ENCODE peak calls at places on chromosomes 13 and 19, in six cellular contexts. B is IMR-90, G is endothelial cell of umbilical vein, A is A549, F is HepG2, H is H1. M is an unnamed sample.

GRCh38 chr19:2089001-2089711 is 7.0 kb downstream of the MOB3A start:
- DNase-seq in B (peak; percentile 36), G (peak; percentile 31), A (no peak), F (no peak), H (no peak), M (no peak)

GRCh38 chr13:31477961-31478360 is 261.4 kb upstream of the RXFP2 start:
- DNase-seq in B (peak; percentile 30), G (no peak), A (no peak), F (no peak), H (no peak), M (no peak)

GRCh38 chr13:45464141-45464686 is 525 bp upstream of the COG3 start:
- DNase-seq in B (no peak), G (no peak), A (no peak), F (no peak), H (no peak), M (no peak)

GRCh38 chr13:77872995-77873394 is 45.6 kb downstream of the EDNRB start:
- DNase-seq in B (peak; percentile 35), G (no peak), A (no peak), F (no peak), H (no peak), M (no peak)

GRCh38 chr13:73913043-73913740 is 221.0 kb downstream of the KLF12 start:
- DNase-seq in B (peak; percentile 59), G (peak; percentile 27), A (no peak), F (no peak), H (no peak), M (no peak)

GRCh38 chr13:69809152-69809551 is 298.5 kb upstream of the ATXN8OS start:
- DNase-seq in B (no peak), G (no peak), A (no peak), F (no peak), H (no peak), M (no peak)

GRCh38 chr19:57338798-57339378 is 12.2 kb upstream of the ZNF304 start:
- DNase-seq in B (peak; percentile 66), G (no peak), A (no peak), F (no peak), H (no peak), M (no peak)

GRCh38 chr13:72757792-72758535 is 23.7 kb downstream of the DIS3 start:
- DNase-seq in B (peak; percentile 11), G (no peak), A (no peak), F (no peak), H (no peak), M (no peak)

GRCh38 chr13:76696370-76696769 is 189.8 kb downstream of the KCTD12 start:
- DNase-seq in B (peak; percentile 51), G (no peak), A (no peak), F (peak; percentile 40), H (no peak), M (no peak)

GRCh38 chr13:28558567-28558966 is 63.6 kb upstream of the FLT1 start:
- DNase-seq in B (no peak), G (no peak), A (no peak), F (no peak), H (no peak), M (no peak)

GRCh38 chr19:15412832-15413231 is 6.0 kb downstream of the AKAP8L start:
- DNase-seq in B (no peak), G (no peak), A (no peak), F (no peak), H (no peak), M (no peak)

GRCh38 chr13:40533072-40533471 is 133.4 kb downstream of the FOXO1 start:
- DNase-seq in B (no peak), G (no peak), A (no peak), F (no peak), H (no peak), M (no peak)

GRCh38 chr19:5687360-5688198 is 2.5 kb upstream of the RPL36 start:
- DNase-seq in B (no peak), G (no peak), A (no peak), F (no peak), H (no peak), M (no peak)

GRCh38 chr13:113267642-113268405 is 29.2 kb upstream of the LAMP1 start:
- DNase-seq in B (no peak), G (no peak), A (no peak), F (no peak), H (no peak), M (no peak)

GRCh38 chr13:74006666-74007065 is 127.5 kb downstream of the KLF12 start:
- DNase-seq in B (no peak), G (no peak), A (no peak), F (no peak), H (no peak), M (no peak)

GRCh38 chr13:88887045-88887662 is 1216.0 kb downstream of the SLITRK5 start:
- DNase-seq in B (no peak), G (no peak), A (no peak), F (peak; percentile 27), H (no peak), M (no peak)

GRCh38 chr19:6611441-6611852 is 20.5 kb upstream of the CD70 start:
- DNase-seq in B (no peak), G (no peak), A (no peak), F (no peak), H (no peak), M (no peak)

GRCh38 chr19:3114018-3114726 is 20.0 kb downstream of the GNA11 start:
- DNase-seq in B (no peak), G (no peak), A (no peak), F (no peak), H (no peak), M (no peak)

GRCh38 chr13:38013676-38014075 is 144.1 kb upstream of the TRPC4 start:
- DNase-seq in B (no peak), G (peak; percentile 51), A (no peak), F (no peak), H (no peak), M (no peak)

DNA sequence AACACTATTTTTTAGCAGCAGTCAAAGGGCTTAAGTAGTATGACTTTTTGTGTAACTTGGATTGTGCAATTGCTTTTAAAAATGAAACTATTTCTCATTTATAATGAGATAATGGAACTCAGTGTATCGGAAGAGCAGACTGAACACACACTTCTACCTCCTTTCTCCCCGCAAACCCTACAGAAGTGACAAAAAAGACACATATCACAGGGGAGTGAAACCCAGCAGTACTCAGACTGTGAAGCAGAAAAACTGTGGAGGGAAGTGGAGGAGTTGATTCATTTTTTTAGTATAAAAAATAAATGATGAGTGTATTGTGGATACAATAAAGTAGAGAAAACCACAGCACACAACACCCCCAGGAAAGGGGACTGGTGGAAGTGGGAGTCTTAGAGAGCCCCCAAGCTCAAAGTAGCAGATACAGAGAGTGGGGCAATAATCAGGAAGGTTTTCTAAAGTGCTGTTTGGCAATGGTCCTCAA is 9.7 kb downstream of the LPAR6 start:
- DNase-seq in B (peak; percentile 18), G (no peak), A (no peak), F (no peak), H (no peak), M (no peak)
- TF ChIP-seq POLR2A in B (no peak), G (no peak), A (no peak), F (no peak), H (no peak), M (no peak)

GRCh38 chr19:10621966-10622365 is 3.4 kb upstream of the SLC44A2 start:
- DNase-seq in B (no peak), G (no peak), A (no peak), F (no peak), H (no peak), M (no peak)

GRCh38 chr19:10625003-10625761 is at the start of gene SLC44A2:
- DNase-seq in B (peak; percentile 35), G (peak; percentile 41), A (peak; percentile 46), F (no peak), H (no peak), M (peak; percentile 38)

GRCh38 chr19:10620786-10621185 is 4.6 kb upstream of the SLC44A2 start:
- DNase-seq in B (no peak), G (no peak), A (no peak), F (no peak), H (no peak), M (no peak)

GRCh38 chr19:10625762-10626138 is 397 bp downstream of the SLC44A2 start:
- DNase-seq in B (no peak), G (no peak), A (no peak), F (no peak), H (no peak), M (no peak)

GRCh38 chr19:10624585-10624984 is 768 bp upstream of the SLC44A2 start:
- DNase-seq in B (no peak), G (no peak), A (no peak), F (no peak), H (no peak), M (no peak)
- H3K4me2 ChIP-seq in B (peak overlapping the region; percentile 93), G (peak overlapping the region; percentile 88), A (peak overlapping the region; percentile 97), F (peak overlapping the region; percentile 91), H (peak overlapping the region; percentile 92), M (peak overlapping the region; percentile 91)

GRCh38 chr13:109395014-109395413 is 391.4 kb downstream of the IRS2 start:
- DNase-seq in B (no peak), G (no peak), A (no peak), F (no peak), H (no peak), M (no peak)
- TF ChIP-seq POLR2A in B (no peak), G (no peak), A (no peak), F (no peak), H (no peak), M (no peak)

GRCh38 chr13:39130298-39130697 is 92.0 kb downstream of the NHLRC3 start:
- DNase-seq in B (no peak), G (no peak), A (no peak), F (no peak), H (peak; percentile 23), M (no peak)
- H3K4me2 ChIP-seq in B (no peak overlapping the region), G (no peak overlapping the region), A (no peak overlapping the region), F (no peak overlapping the region), H (no peak overlapping the region), M (no peak overlapping the region)

GRCh38 chr13:20175406-20175794 is 14.5 kb upstream of the GJA3 start:
- DNase-seq in B (no peak), G (no peak), A (no peak), F (no peak), H (no peak), M (no peak)

GRCh38 chr13:20177049-20177831 is 15.5 kb downstream of the GJB2 start:
- DNase-seq in B (no peak), G (no peak), A (no peak), F (no peak), H (no peak), M (no peak)

GRCh38 chr13:20173121-20173746 is 12.4 kb upstream of the GJA3 start:
- DNase-seq in B (peak; percentile 34), G (no peak), A (no peak), F (no peak), H (no peak), M (no peak)

GRCh38 chr13:20175907-20176652 is 15.2 kb upstream of the GJA3 start:
- DNase-seq in B (no peak), G (no peak), A (no peak), F (no peak), H (no peak), M (no peak)

GRCh38 chr13:20174656-20175405 is 14.0 kb upstream of the GJA3 start:
- DNase-seq in B (peak; percentile 99), G (peak; percentile 73), A (peak; percentile 69), F (peak; percentile 26), H (peak; percentile 53), M (peak; percentile 90)
- TF ChIP-seq POLR2A in B (peak; percentile 70), G (no peak), A (no peak), F (no peak), H (no peak), M (no peak)

DNA sequence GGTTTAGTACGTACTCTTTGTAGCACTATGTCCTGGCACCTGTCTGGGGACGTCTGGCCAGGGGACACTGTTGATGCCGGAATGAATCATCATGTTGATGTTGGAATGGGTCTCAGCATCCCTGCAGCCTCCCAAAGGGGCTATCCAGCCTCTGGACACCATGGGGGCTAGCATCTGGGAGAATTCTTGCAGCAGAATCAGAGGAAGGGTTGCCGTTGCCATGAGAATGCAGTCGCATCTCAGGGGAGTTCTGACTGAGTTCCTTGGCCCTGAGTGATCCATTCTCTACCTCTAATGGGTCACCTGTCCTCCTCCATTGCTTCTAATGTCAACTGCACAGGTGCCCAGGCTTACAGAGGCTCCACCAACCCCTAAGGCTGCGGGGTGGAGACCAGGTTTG is 129.1 kb downstream of the UQCRFS1 start:
- DNase-seq in B (no peak), G (no peak), A (no peak), F (no peak), H (no peak), M (no peak)
- H3K4me2 ChIP-seq in B (no peak overlapping the region), G (no peak overlapping the region), A (no peak overlapping the region), F (no peak overlapping the region), H (no peak overlapping the region), M (no peak overlapping the region)

M was measured in HCT116.